ENCODE peak calls at places on chromosomes 7 and 10, in four cellular contexts. A is esophagus squamous epithelium, Q is IMR-90, J is NCI-H446 treated with DMSO at 0.1 percent for 48 hours. W is an unnamed sample.

GRCh38 chr10:44417761-44418160 is 32.9 kb upstream of the CXCL12 start:
- DNase-seq in J (no peak), A (no peak), Q (no peak), W (no peak)

GRCh38 chr10:79562135-79562756 is 2.0 kb upstream of the SFTPA2 start:
- DNase-seq in Q (peak), A (peak), J (no peak), W (peak)

GRCh38 chr10:34801066-34801738 is 13.9 kb downstream of the PARD3 start:
- DNase-seq in Q (no peak), J (no peak), A (no peak), W (peak)

GRCh38 chr7:73905360-73905759 is 44.4 kb downstream of the TMEM270 start:
- DNase-seq in Q (no peak), J (no peak), A (no peak), W (no peak)

GRCh38 chr7:24239260-24239659 is 44.7 kb upstream of the NPY start:
- DNase-seq in J (no peak), Q (no peak), A (no peak), W (no peak)

GRCh38 chr7:134703781-134704180 is 57.1 kb downstream of the BPGM start:
- DNase-seq in A (no peak), Q (peak), J (no peak), W (no peak)

GRCh38 chr10:4532467-4532866 is 293.5 kb upstream of the AKR1E2 start:
- DNase-seq in J (peak), A (no peak), Q (peak), W (no peak)

GRCh38 chr10:62082729-62083412 is 181.4 kb downstream of the ARID5B start:
- DNase-seq in J (no peak), A (no peak), Q (peak), W (peak)

GRCh38 chr10:103697787-103698186 is 157.6 kb downstream of the SH3PXD2A start:
- DNase-seq in Q (no peak), A (no peak), J (no peak), W (no peak)

GRCh38 chr7:148944935-148945934 is 61.1 kb upstream of the EZH2 start:
- DNase-seq in Q (peak), A (no peak), J (peak), W (no peak)

GRCh38 chr10:89369142-89370105 is 8.4 kb upstream of the IFIT1B start:
- DNase-seq in A (no peak), Q (peak), J (no peak), W (peak)

GRCh38 chr10:112981553-112981952 is 31.5 kb downstream of the TCF7L2 start:
- DNase-seq in A (no peak), Q (no peak), J (no peak), W (no peak)

GRCh38 chr7:92880212-92881090 is 44.1 kb upstream of the CDK6 start:
- DNase-seq in A (no peak), Q (no peak), J (no peak), W (peak)

GRCh38 chr10:35822316-35822715 is 180.2 kb upstream of the FZD8 start:
- DNase-seq in A (no peak), J (peak), Q (peak), W (no peak)

GRCh38 chr7:139522830-139523198 is 671 bp upstream of the CLEC2L start:
- DNase-seq in J (no peak), Q (no peak), A (no peak), W (no peak)

GRCh38 chr7:101911800-101912705 is 94.6 kb downstream of the CUX1 start:
- DNase-seq in Q (peak), J (no peak), A (no peak), W (no peak)

GRCh38 chr7:131836733-131837132 is 280.3 kb upstream of the PODXL start:
- DNase-seq in Q (no peak), A (no peak), J (no peak), W (no peak)

GRCh38 chr7:137169282-137169698 is 174.2 kb downstream of the PTN start:
- DNase-seq in Q (peak), J (peak), A (no peak), W (peak)